ENCODE peak calls at places on chromosomes 4 and X, in four cellular contexts. T is HCT116, D is IMR-90, G is gastrocnemius medialis. A is an unnamed sample.

GRCh38 chrX:7090506-7091095 is 56.9 kb upstream of the STS start:
- DNase-seq in G (no peak), D (no peak), T (no peak), A (no peak)

GRCh38 chr4:38128478-38129451 is 168.6 kb downstream of the PTTG2 start:
- DNase-seq in T (peak), G (no peak), D (peak), A (peak)

GRCh38 chr4:120842046-120842445 is 80.5 kb downstream of the PRDM5 start:
- DNase-seq in G (no peak), D (peak), T (no peak), A (no peak)

GRCh38 chrX:39163585-39163984 is 362.3 kb downstream of the MID1IP1 start:
- DNase-seq in D (no peak), T (no peak), G (no peak), A (no peak)

GRCh38 chrX:135982860-135983259 is 2.4 kb upstream of the SLC9A6 start:
- DNase-seq in T (no peak), D (peak), G (no peak), A (no peak)

GRCh38 chrX:115408736-115409390 is 119.3 kb downstream of the LUZP4 start:
- DNase-seq in G (no peak), D (peak), T (no peak), A (no peak)

GRCh38 chr4:150173854-150174398 is 95.7 kb downstream of the DCLK2 start:
- DNase-seq in G (no peak), T (no peak), D (no peak), A (no peak)

GRCh38 chrX:40531056-40531826 is 49.5 kb upstream of the ATP6AP2 start:
- DNase-seq in T (no peak), G (no peak), D (no peak), A (no peak)

GRCh38 chr4:150126201-150126879 is 48.1 kb downstream of the DCLK2 start:
- DNase-seq in D (peak), T (no peak), G (no peak), A (no peak)

GRCh38 chr4:1907848-1908525 is 36.8 kb downstream of the NSD2 start:
- DNase-seq in G (no peak), D (no peak), T (no peak), A (no peak)
- TF ChIP-seq POLR2A in G (no peak), D (no peak), T (no peak), A (no peak)

DNA sequence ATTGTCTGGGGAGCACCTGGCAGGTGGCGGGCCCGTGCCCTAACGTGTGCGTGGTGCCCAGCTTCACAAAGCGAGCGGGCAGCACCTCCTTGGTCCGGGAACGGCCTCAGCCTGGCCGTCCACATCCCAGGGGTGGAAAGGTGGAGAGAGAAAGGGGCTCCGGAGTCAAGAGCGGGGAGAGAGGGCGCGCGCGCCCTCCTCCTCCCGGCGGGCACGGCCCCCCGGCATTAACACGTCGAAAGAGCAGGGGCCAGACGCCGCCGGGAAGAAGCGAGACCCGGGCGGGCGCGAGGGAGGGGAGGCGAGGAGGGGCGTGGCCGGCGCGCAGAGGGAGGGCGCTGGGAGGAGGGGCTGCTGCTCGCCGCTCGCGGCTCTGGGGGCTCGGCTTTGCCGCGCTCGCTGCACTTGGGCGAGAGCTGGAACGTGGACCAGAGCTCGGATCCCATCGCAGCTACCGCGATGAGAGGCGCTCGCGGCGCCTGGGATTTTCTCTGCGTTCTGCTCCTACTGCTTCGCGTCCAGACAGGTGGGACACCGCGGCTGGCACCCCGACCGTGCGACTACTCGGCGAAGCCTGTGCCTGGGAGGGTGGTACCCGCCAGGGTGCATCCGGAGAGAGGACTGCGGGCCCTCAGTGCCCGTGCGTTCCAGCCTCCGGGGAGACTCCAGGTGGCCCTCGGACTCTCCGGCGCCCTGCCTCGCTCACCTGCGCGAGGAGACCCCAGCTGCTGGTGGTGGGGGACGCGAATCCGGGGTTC is at the start of gene KIT:
- DNase-seq in D (peak), G (no peak), T (no peak), A (peak)
- TF ChIP-seq POLR2A in D (no peak), G (no peak), T (no peak), A (peak)

GRCh38 chrX:48899078-48899410 is 1.3 kb downstream of the PQBP1 start:
- DNase-seq in T (no peak), D (no peak), G (no peak), A (no peak)

GRCh38 chrX:48897157-48897620 is 379 bp downstream of the TIMM17B start:
- DNase-seq in T (peak), G (peak), D (peak), A (no peak)

GRCh38 chrX:48894891-48895290 is 2.7 kb downstream of the TIMM17B start:
- DNase-seq in D (no peak), T (no peak), G (no peak), A (no peak)

GRCh38 chrX:48896611-48897011 is 957 bp downstream of the TIMM17B start:
- DNase-seq in T (no peak), D (no peak), G (no peak), A (no peak)

GRCh38 chrX:48897621-48898306 is at the start of the genes PQBP1 and TIMM17B:
- DNase-seq in G (peak), T (peak), D (peak), A (peak)
- TF ChIP-seq POLR2A in G (peak), T (peak), D (peak), A (peak)

GRCh38 chr4:184807261-184807660 is 18.5 kb downstream of the ACSL1 start:
- DNase-seq in G (no peak), D (no peak), T (no peak), A (no peak)

GRCh38 chr4:184806711-184807110 is 19.1 kb downstream of the ACSL1 start:
- DNase-seq in G (no peak), T (no peak), D (no peak), A (no peak)

GRCh38 chr4:184806246-184806550 is 19.6 kb downstream of the ACSL1 start:
- DNase-seq in G (no peak), T (no peak), D (no peak), A (no peak)

GRCh38 chr4:184804621-184805020 is 21.1 kb downstream of the ACSL1 start:
- DNase-seq in G (no peak), T (no peak), D (no peak), A (no peak)

GRCh38 chr4:184805462-184806245 is 20.1 kb downstream of the ACSL1 start:
- DNase-seq in G (peak), D (no peak), T (no peak), A (no peak)
- TF ChIP-seq POLR2A in G (no peak), D (no peak), T (no peak), A (no peak)

DNA sequence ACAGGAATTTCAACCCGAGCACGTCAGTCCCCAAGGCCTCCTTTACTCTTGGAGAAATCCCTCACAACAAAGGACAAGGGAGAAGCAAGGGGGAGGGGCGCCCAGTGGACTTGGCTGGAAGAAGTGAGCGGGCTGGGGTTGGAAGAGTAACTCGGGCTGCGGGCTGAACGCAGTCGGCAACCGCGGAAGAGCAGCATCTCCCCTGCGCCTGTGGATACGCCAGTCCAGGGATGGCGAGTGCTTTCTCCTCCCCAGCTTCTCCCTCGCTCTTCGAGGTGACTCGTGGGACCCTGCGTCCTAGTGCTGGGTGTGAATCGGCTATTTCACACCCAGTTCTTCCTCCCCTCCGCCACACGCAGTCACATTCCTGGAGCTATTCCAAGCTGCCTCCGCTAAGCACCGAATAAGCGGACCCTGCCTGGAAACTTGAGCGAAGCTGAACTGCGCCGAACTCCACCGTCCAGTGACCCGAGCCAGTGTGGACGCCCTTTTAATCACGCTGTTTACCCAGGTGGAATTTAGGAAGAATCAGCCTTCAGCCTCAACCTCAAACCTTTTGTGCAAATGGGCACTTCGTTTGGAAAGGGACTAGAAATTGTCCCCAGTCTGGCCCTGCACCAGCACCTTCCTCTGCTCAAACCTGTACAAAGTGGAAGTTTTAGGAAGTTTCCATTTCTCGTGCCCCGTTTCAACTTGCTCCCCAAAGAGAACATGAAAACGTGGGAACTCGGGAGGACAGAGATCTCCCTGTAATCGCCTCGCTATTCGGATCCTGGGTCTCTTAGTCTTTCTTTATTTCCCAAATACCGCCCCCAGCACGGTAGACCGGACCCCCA is 64.3 kb upstream of the WDR17 start:
- DNase-seq in G (no peak), D (peak), T (peak), A (peak)
- TF ChIP-seq POLR2A in G (no peak), D (no peak), T (no peak), A (no peak)

GRCh38 chr4:185534850-185535761 is at the start of gene PDLIM3:
- DNase-seq in G (peak), D (peak), T (peak), A (peak)
- TF ChIP-seq POLR2A in G (peak), D (peak), T (peak), A (peak)

GRCh38 chr4:101419324-101420135 is 72.2 kb upstream of the PPP3CA start:
- DNase-seq in G (no peak), T (no peak), D (peak), A (no peak)
- TF ChIP-seq POLR2A in G (no peak), T (no peak), D (no peak), A (no peak)

DNA sequence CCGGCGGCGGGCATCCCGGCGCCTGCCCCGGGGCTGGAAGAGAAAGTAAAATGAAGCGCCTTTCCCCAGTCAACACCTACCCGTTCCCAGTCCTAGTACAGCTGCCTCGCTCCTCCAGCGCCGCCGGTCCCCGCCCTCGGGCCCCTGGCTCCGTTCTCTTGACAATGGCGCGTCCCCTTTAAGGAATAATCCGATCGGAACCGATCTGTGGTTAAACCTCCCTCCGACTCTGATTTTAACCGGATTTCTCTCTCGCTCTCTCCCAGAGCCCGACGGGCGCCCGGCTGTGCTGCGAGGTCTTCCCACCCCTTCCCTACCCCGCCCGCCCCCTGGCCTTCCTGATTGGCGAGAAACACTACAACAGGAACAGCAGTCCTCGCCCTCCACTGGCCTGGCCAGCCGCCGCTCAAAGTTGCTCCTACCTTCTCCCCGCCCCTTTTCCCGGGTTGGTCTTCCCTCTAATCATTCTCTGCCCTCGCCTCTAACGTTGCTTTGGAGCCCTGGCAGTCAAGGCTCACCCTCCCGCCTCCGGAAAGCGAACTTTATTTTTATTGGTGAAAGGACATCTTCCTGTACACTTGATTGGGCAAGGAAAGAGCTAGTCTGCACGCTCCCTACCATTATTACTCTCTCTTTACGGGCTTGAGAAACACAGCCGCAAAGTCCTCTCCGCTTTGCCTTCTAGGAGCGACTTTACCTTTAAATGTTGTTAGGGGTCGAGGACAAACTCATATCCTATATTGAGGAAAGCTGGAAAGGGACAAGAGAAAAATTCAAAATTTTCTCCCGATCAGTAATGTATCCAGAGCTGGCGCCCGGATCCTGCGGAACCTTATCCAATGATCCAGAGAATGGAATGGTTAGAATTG is at the start of gene FRYL:
- DNase-seq in T (peak), D (peak), G (peak), A (peak)
- TF ChIP-seq POLR2A in T (peak), D (peak), G (peak), A (peak)

A was measured in H54.